ENCODE peak calls at places on chromosomes 5 and 9, in seven cellular contexts. S is foreskin fibroblast; E is AG09309; W is right atrium auricular region; B is CD8-positive, alpha-beta T cell; G is A549; N is heart left ventricle. R is an unnamed sample.

GRCh38 chr9:4105183-4105582 is 194.7 kb downstream of the GLIS3 start:
- DNase-seq in W (no peak), B (no peak), E (no peak), N (no peak), S (no peak), G (no peak), R (no peak)

GRCh38 chr9:107738789-107739188 is 249.2 kb upstream of the KLF4 start:
- DNase-seq in E (no peak), B (no peak), G (no peak), N (no peak), S (peak), W (no peak), R (peak)

GRCh38 chr5:16970826-16971225 is 34.7 kb upstream of the MYO10 start:
- DNase-seq in W (no peak), S (peak), G (no peak), B (no peak), N (no peak), E (no peak), R (peak)

GRCh38 chr5:159782995-159783300 is 133.3 kb upstream of the ADRA1B start:
- DNase-seq in B (no peak), G (no peak), S (no peak), W (no peak), N (no peak), E (no peak), R (no peak)

GRCh38 chr5:176371621-176372539 is 6.6 kb downstream of the ARL10 start:
- DNase-seq in E (no peak), S (no peak), N (no peak), W (no peak), G (no peak), B (no peak), R (no peak)

GRCh38 chr9:11962327-11962726 is 730.9 kb upstream of the TYRP1 start:
- DNase-seq in B (no peak), E (no peak), N (no peak), W (no peak), G (no peak), S (peak), R (no peak)

GRCh38 chr9:8351431-8351830 is 551.9 kb upstream of the DMAC1 start:
- DNase-seq in E (no peak), S (no peak), G (no peak), W (no peak), B (no peak), N (no peak), R (no peak)

GRCh38 chr5:159864885-159865622 is 51.2 kb upstream of the ADRA1B start:
- DNase-seq in S (peak), W (no peak), G (no peak), N (no peak), B (no peak), E (peak), R (no peak)

GRCh38 chr9:88586452-88586851 is 51.5 kb downstream of the NXNL2 start:
- DNase-seq in E (no peak), G (no peak), W (no peak), B (no peak), S (peak), N (no peak), R (peak)

GRCh38 chr9:69200071-69200470 is 26.0 kb downstream of the TJP2 start:
- DNase-seq in E (no peak), W (no peak), G (no peak), S (peak), B (no peak), N (no peak), R (no peak)

GRCh38 chr5:53820802-53821171 is 260.3 kb downstream of the NDUFS4 start:
- DNase-seq in B (no peak), E (no peak), S (peak), N (no peak), W (no peak), G (no peak), R (no peak)

GRCh38 chr9:86713456-86713855 is 233.8 kb downstream of the GAS1 start:
- DNase-seq in E (no peak), N (no peak), S (peak), B (no peak), G (no peak), W (no peak), R (peak)

GRCh38 chr5:89218364-89218763 is 335.4 kb upstream of the MEF2C start:
- DNase-seq in S (no peak), W (no peak), E (no peak), G (no peak), N (no peak), B (no peak), R (no peak)

GRCh38 chr5:5492087-5492933 is 69.8 kb downstream of the ICE1 start:
- DNase-seq in S (peak), N (no peak), E (no peak), W (no peak), B (peak), G (peak), R (peak)

GRCh38 chr5:10695055-10695649 is 65.9 kb downstream of the DAP start:
- DNase-seq in W (peak), E (no peak), S (peak), B (no peak), N (peak), G (peak), R (peak)

GRCh38 chr9:106653111-106653697 is 209.8 kb upstream of the ZNF462 start:
- DNase-seq in N (no peak), E (no peak), B (no peak), S (no peak), G (no peak), W (no peak), R (no peak)

GRCh38 chr9:4774209-4774608 is 18.5 kb upstream of the RCL1 start:
- DNase-seq in E (no peak), W (peak), S (peak), N (no peak), B (no peak), G (peak), R (no peak)

GRCh38 chr5:43313854-43314457 is 744 bp upstream of the HMGCS1 start:
- DNase-seq in N (no peak), E (no peak), W (no peak), S (no peak), G (peak), B (no peak), R (no peak)

GRCh38 chr9:124260769-124261603 is 3.2 kb downstream of the NEK6 start:
- DNase-seq in G (peak), B (no peak), E (no peak), S (peak), N (peak), W (no peak), R (peak)

GRCh38 chr9:129497064-129497836 is 123.7 kb downstream of the C9orf50 start:
- DNase-seq in W (no peak), G (no peak), B (no peak), E (no peak), S (peak), N (peak), R (peak)

GRCh38 chr9:114364123-114364522 is 23.7 kb downstream of the AKNA start:
- DNase-seq in S (peak), W (no peak), E (peak), G (no peak), B (no peak), N (no peak), R (peak)

GRCh38 chr5:169590602-169591001 is 7.0 kb downstream of the SPDL1 start:
- DNase-seq in W (no peak), G (no peak), B (no peak), E (no peak), N (no peak), S (no peak), R (no peak)

GRCh38 chr5:110957934-110958333 is 113.6 kb upstream of the TSLP start:
- DNase-seq in N (no peak), E (peak), W (no peak), S (peak), B (no peak), G (no peak), R (no peak)

GRCh38 chr9:72597181-72597517 is 75.7 kb downstream of the TMC1 start:
- DNase-seq in S (no peak), W (no peak), B (no peak), G (no peak), N (no peak), E (no peak), R (no peak)

GRCh38 chr5:139650689-139651501 is 2.7 kb downstream of the CXXC5 start:
- DNase-seq in E (no peak), N (peak), S (peak), W (peak), G (peak), B (no peak), R (no peak)

GRCh38 chr9:128927731-128928411 is 7.1 kb downstream of the PHYHD1 start:
- DNase-seq in B (peak), N (no peak), G (peak), W (no peak), E (no peak), S (peak), R (no peak)

GRCh38 chr5:179260324-179261070 is 84.8 kb downstream of the ADAMTS2 start:
- DNase-seq in G (no peak), N (no peak), S (no peak), B (no peak), W (peak), E (no peak), R (no peak)

GRCh38 chr9:34714007-34714406 is 4.1 kb upstream of the CCL21 start:
- DNase-seq in N (no peak), E (no peak), B (no peak), G (no peak), S (no peak), W (no peak), R (no peak)

GRCh38 chr9:33452828-33453271 is 5.5 kb upstream of the AQP3 start:
- DNase-seq in G (peak), N (peak), W (no peak), E (peak), B (peak), S (peak), R (peak)

GRCh38 chr9:127923771-127924170 is 6.8 kb downstream of the PIP5KL1 start:
- DNase-seq in S (peak), B (no peak), E (peak), W (no peak), N (no peak), G (peak), R (peak)

GRCh38 chr9:114824130-114824529 is 18.3 kb upstream of the TNFSF15 start:
- DNase-seq in G (no peak), B (no peak), W (no peak), E (peak), N (no peak), S (peak), R (peak)

GRCh38 chr5:54644226-54644625 is 126.7 kb downstream of the SNX18 start:
- DNase-seq in S (peak), G (peak), W (no peak), E (no peak), B (no peak), N (no peak), R (peak)

GRCh38 chr5:8730194-8730593 is 815.7 kb downstream of the SEMA5A start:
- DNase-seq in B (no peak), S (peak), E (peak), G (no peak), N (no peak), W (no peak), R (peak)

DNA sequence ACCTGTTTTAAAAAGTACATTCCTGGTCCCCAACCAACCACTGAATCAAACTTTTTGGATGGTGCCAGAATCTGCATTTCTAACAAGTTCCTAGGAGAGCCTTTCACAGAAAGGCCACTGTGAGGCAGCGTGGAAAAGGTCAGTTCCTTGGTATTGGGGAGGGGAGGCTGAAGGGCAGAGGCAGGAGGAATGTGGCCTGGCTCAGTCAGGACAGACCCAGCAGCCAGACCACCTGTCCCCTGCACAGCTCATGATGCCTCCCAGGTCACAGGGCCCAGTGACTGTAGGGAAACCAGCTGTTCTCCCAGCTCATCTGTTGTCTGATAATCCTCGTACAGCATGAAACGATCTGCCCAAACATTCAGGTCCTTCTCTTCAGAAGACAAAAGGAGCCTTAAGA is 132.9 kb downstream of the LHFPL2 start:
- DNase-seq in W (no peak), E (no peak), S (no peak), N (no peak), B (no peak), G (no peak), R (no peak)
- TF ChIP-seq CTCF in W (no peak), E (no peak), S (no peak), N (no peak), B (no peak), G (no peak), R (no peak)

GRCh38 chr9:100013573-100013972 is 85.2 kb downstream of the ERP44 start:
- DNase-seq in B (no peak), W (no peak), N (no peak), G (no peak), E (no peak), S (no peak), R (no peak)

GRCh38 chr9:100014846-100015245 is 84.0 kb downstream of the ERP44 start:
- DNase-seq in S (no peak), G (no peak), W (no peak), B (no peak), N (no peak), E (no peak), R (no peak)

GRCh38 chr9:100011062-100011681 is 87.6 kb downstream of the ERP44 start:
- DNase-seq in N (no peak), E (peak), S (peak), B (peak), W (no peak), G (peak), R (peak)
- TF ChIP-seq CTCF in N (peak), E (peak), S (peak), B (peak), W (peak), G (peak), R (peak)

GRCh38 chr9:119078015-119078414 is 291.2 kb downstream of the BRINP1 start:
- DNase-seq in B (no peak), S (no peak), N (no peak), G (no peak), W (no peak), E (no peak), R (no peak)
- TF ChIP-seq CTCF in B (no peak), S (no peak), N (no peak), G (no peak), W (no peak), E (no peak), R (no peak)

DNA sequence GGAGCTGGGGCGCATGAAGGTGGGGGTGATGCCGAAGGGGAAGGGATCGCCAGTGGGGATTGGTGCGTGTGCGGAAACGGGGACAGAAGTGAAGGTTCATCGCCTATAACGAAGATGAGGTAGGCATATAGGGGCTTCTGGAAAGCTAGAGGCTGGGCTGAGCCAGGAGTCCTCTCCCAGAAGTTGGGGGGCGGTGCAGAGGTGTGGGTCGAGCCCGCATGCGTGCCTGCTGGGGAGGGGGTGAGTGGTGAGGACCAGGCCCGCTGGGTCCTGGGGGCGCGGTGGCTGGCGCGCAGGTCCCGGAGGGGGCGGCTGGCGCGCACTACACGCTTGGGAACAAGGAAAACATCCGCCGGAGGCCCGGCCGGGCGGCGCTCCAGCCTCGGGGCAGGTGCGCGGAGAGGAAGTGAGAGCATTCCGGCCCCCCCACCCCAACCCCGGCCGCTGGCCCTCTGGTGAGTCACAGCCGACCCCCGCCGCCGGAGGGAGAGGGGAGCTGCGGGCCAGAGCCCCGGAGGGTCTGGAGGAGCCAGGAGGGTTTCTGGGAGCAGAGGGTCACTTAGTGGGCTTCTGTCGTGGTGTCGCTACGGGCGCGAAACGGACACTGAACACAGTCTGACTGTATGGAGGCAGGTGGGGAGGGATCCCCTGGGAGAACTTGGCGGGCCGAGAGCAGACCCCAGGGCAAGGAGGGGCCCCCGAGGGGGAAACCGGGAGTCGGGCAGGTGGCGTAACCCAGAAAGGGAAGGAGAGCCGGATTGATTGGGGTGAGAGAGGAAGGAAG is 2.9 kb upstream of the MSMP start:
- DNase-seq in W (peak), N (peak), B (peak), S (peak), G (peak), E (no peak), R (no peak)
- TF ChIP-seq CTCF in W (no peak), N (no peak), B (peak), S (no peak), G (peak), E (no peak), R (peak)